ENCODE peak calls at places on chromosomes 1 and 21, in seven cellular contexts. M, H, Y, R, T, F and J are unnamed samples.

GRCh38 chr21:44801468-44802395 is at the start of gene UBE2G2:
- DNase-seq in M (peak), H (peak), Y (peak), R (peak), T (peak), F (peak), J (peak)

GRCh38 chr1:229557913-229558414 is 543 bp downstream of the ABCB10 start:
- DNase-seq in M (peak), H (no peak), Y (peak), R (peak), T (peak), F (no peak), J (no peak)

GRCh38 chr1:228469413-228470162 is 17.6 kb upstream of the RNF187 start:
- DNase-seq in M (no peak), H (no peak), Y (no peak), R (no peak), T (no peak), F (no peak), J (no peak)

GRCh38 chr1:52159033-52159789 is 17.3 kb downstream of the ZFYVE9 start:
- DNase-seq in M (no peak), H (no peak), Y (no peak), R (no peak), T (no peak), F (no peak), J (no peak)

GRCh38 chr21:37060296-37060695 is 12.6 kb downstream of the PIGP start:
- DNase-seq in M (no peak), H (no peak), Y (peak), R (peak), T (no peak), F (peak), J (no peak)

GRCh38 chr1:7993593-7994479 is 32.3 kb downstream of the ERRFI1 start:
- DNase-seq in M (no peak), H (no peak), Y (no peak), R (no peak), T (no peak), F (no peak), J (no peak)

GRCh38 chr1:153494976-153495535 is 34.6 kb upstream of the S100A7 start:
- DNase-seq in M (peak), H (peak), Y (peak), R (peak), T (peak), F (peak), J (peak)

GRCh38 chr1:230047114-230047865 is 19.7 kb upstream of the GALNT2 start:
- DNase-seq in M (no peak), H (no peak), Y (no peak), R (no peak), T (no peak), F (no peak), J (no peak)

GRCh38 chr1:28602536-28603439 is 10.7 kb downstream of the RAB42 start:
- DNase-seq in M (peak), H (no peak), Y (no peak), R (peak), T (peak), F (peak), J (peak)

GRCh38 chr1:199373139-199373538 is 654.4 kb upstream of the NR5A2 start:
- DNase-seq in M (no peak), H (no peak), Y (no peak), R (no peak), T (no peak), F (no peak), J (no peak)

GRCh38 chr1:177645491-177645890 is 324.4 kb downstream of the SEC16B start:
- DNase-seq in M (no peak), H (no peak), Y (no peak), R (no peak), T (no peak), F (no peak), J (no peak)

GRCh38 chr1:228079601-228080263 is 2.8 kb upstream of the ARF1 start:
- DNase-seq in M (no peak), H (no peak), Y (peak), R (peak), T (no peak), F (no peak), J (no peak)

GRCh38 chr1:21246905-21247642 is 43.2 kb downstream of the ECE1 start:
- DNase-seq in M (no peak), H (no peak), Y (no peak), R (peak), T (no peak), F (no peak), J (no peak)

GRCh38 chr1:70706381-70707173 is 295.5 kb downstream of the CTH start:
- DNase-seq in M (no peak), H (no peak), Y (no peak), R (no peak), T (no peak), F (no peak), J (no peak)

GRCh38 chr1:55233149-55233777 is 18.1 kb upstream of the USP24 start:
- DNase-seq in M (no peak), H (no peak), Y (no peak), R (no peak), T (no peak), F (no peak), J (no peak)

GRCh38 chr1:242133351-242133750 is 134.5 kb upstream of the MAP1LC3C start:
- DNase-seq in M (no peak), H (no peak), Y (no peak), R (no peak), T (no peak), F (no peak), J (no peak)

GRCh38 chr21:44618504-44618903 is 6.6 kb downstream of the KRTAP10-8 start:
- DNase-seq in M (no peak), H (no peak), Y (peak), R (no peak), T (no peak), F (no peak), J (no peak)

GRCh38 chr1:6074192-6074901 is 28.7 kb downstream of the KCNAB2 start:
- DNase-seq in M (no peak), H (no peak), Y (no peak), R (no peak), T (no peak), F (no peak), J (no peak)

GRCh38 chr1:157646144-157646543 is 48.3 kb upstream of the FCRL4 start:
- DNase-seq in M (no peak), H (no peak), Y (no peak), R (no peak), T (no peak), F (no peak), J (peak)

GRCh38 chr1:236480758-236481436 is 42.9 kb upstream of the LGALS8 start:
- DNase-seq in M (no peak), H (no peak), Y (no peak), R (peak), T (no peak), F (no peak), J (no peak)

GRCh38 chr21:33451634-33452071 is 28.1 kb downstream of the TMEM50B start:
- DNase-seq in M (no peak), H (no peak), Y (no peak), R (no peak), T (no peak), F (no peak), J (no peak)

GRCh38 chr1:119799599-119800177 is 11.6 kb downstream of the REG4 start:
- DNase-seq in M (no peak), H (no peak), Y (no peak), R (peak), T (no peak), F (no peak), J (no peak)

GRCh38 chr21:41425954-41426655 is at the start of gene MX1:
- DNase-seq in M (peak), H (peak), Y (peak), R (peak), T (peak), F (no peak), J (peak)

GRCh38 chr1:201022824-201023516 is 544 bp downstream of the KIF21B start:
- DNase-seq in M (peak), H (no peak), Y (no peak), R (no peak), T (peak), F (no peak), J (peak)

GRCh38 chr1:2999571-2999970 is 21.7 kb upstream of the ACTRT2 start:
- DNase-seq in M (no peak), H (no peak), Y (no peak), R (no peak), T (no peak), F (no peak), J (no peak)

GRCh38 chr1:206960676-206961386 is 9.4 kb downstream of the FCAMR start:
- DNase-seq in M (no peak), H (no peak), Y (no peak), R (no peak), T (no peak), F (no peak), J (no peak)

GRCh38 chr21:37658994-37659458 is 257.2 kb downstream of the KCNJ6 start:
- DNase-seq in M (no peak), H (no peak), Y (peak), R (peak), T (no peak), F (no peak), J (no peak)

GRCh38 chr1:113765306-113765705 is 6.0 kb upstream of the PHTF1 start:
- DNase-seq in M (no peak), H (no peak), Y (no peak), R (no peak), T (no peak), F (no peak), J (no peak)

GRCh38 chr1:209652873-209653401 is 712 bp upstream of the LAMB3 start:
- DNase-seq in M (no peak), H (no peak), Y (peak), R (peak), T (no peak), F (peak), J (no peak)

GRCh38 chr1:75693551-75693950 is 31.0 kb upstream of the ACADM start:
- DNase-seq in M (no peak), H (no peak), Y (no peak), R (no peak), T (no peak), F (no peak), J (no peak)

GRCh38 chr1:30300669-30301068 is 422.7 kb downstream of the MATN1 start:
- DNase-seq in M (no peak), H (no peak), Y (no peak), R (no peak), T (no peak), F (no peak), J (no peak)

GRCh38 chr1:52288286-52288685 is 77.7 kb downstream of the CC2D1B start:
- DNase-seq in M (no peak), H (no peak), Y (no peak), R (no peak), T (no peak), F (no peak), J (no peak)

GRCh38 chr1:69146303-69146702 is 421.4 kb upstream of the LRRC7 start:
- DNase-seq in M (no peak), H (no peak), Y (no peak), R (no peak), T (no peak), F (no peak), J (no peak)

GRCh38 chr21:33817663-33818433 is 97.8 kb downstream of the ATP5PO start:
- DNase-seq in M (no peak), H (no peak), Y (no peak), R (no peak), T (no peak), F (peak), J (no peak)

GRCh38 chr1:36673207-36673606 is 190.5 kb upstream of the CSF3R start:
- DNase-seq in M (no peak), H (no peak), Y (no peak), R (no peak), T (no peak), F (peak), J (no peak)

GRCh38 chr1:96236156-96236739 is 485.3 kb upstream of the PTBP2 start:
- DNase-seq in M (no peak), H (no peak), Y (no peak), R (peak), T (no peak), F (peak), J (peak)

GRCh38 chr1:159188375-159188788 is 16.3 kb upstream of the ACKR1 start:
- DNase-seq in M (no peak), H (no peak), Y (peak), R (peak), T (peak), F (peak), J (no peak)

GRCh38 chr1:97827887-97828286 is 92.9 kb downstream of the DPYD start:
- DNase-seq in M (no peak), H (no peak), Y (no peak), R (no peak), T (no peak), F (no peak), J (no peak)

GRCh38 chr1:76074321-76075187 is at the start of gene ST6GALNAC3:
- DNase-seq in M (peak), H (peak), Y (peak), R (peak), T (peak), F (peak), J (peak)